ENCODE peak calls at places on chromosomes 4 and X, in nine cellular contexts. One of them, this sample, is unnamed.

GRCh38 chr4:13523105-13523477 is 21.2 kb downstream of the NKX3-2 start:
- DNase-seq in glutamatergic neuron: no peak
- DNase-seq in amniotic stem cell: no peak
- DNase-seq in stimulated activated CD4-positive, alpha-beta T cell treated with anti-CD3 and anti-CD28 coated beads, Interleukin-1b, Interleukin-23, amount 100 ng/mL, for 48 hours: no peak
- DNase-seq in HuH-7.5: peak
- DNase-seq in NCI-H1105: no peak
- DNase-seq in lung microvascular endothelial cell: no peak
- DNase-seq in EL: no peak
- DNase-seq in cerebellum: no peak
- DNase-seq in this sample: no peak

GRCh38 chr4:150579591-150580234 is 2.2 kb upstream of the MAB21L2 start:
- DNase-seq in lung microvascular endothelial cell: peak
- DNase-seq in HuH-7.5: no peak
- DNase-seq in amniotic stem cell: no peak
- DNase-seq in NCI-H1105: no peak
- DNase-seq in EL: no peak
- DNase-seq in stimulated activated CD4-positive, alpha-beta T cell treated with anti-CD3 and anti-CD28 coated beads, Interleukin-1b, Interleukin-23, amount 100 ng/mL, for 48 hours: no peak
- DNase-seq in glutamatergic neuron: peak
- DNase-seq in cerebellum: no peak
- DNase-seq in this sample: no peak

GRCh38 chrX:65697173-65697572 is 29.7 kb downstream of the MSN start:
- DNase-seq in EL: peak
- DNase-seq in cerebellum: no peak
- DNase-seq in amniotic stem cell: peak
- DNase-seq in lung microvascular endothelial cell: peak
- DNase-seq in NCI-H1105: no peak
- DNase-seq in stimulated activated CD4-positive, alpha-beta T cell treated with anti-CD3 and anti-CD28 coated beads, Interleukin-1b, Interleukin-23, amount 100 ng/mL, for 48 hours: no peak
- DNase-seq in glutamatergic neuron: no peak
- DNase-seq in HuH-7.5: no peak
- DNase-seq in this sample: no peak

GRCh38 chr4:100489316-100489715 is 28.5 kb downstream of the EMCN start:
- DNase-seq in lung microvascular endothelial cell: no peak
- DNase-seq in glutamatergic neuron: no peak
- DNase-seq in NCI-H1105: no peak
- DNase-seq in cerebellum: no peak
- DNase-seq in HuH-7.5: no peak
- DNase-seq in stimulated activated CD4-positive, alpha-beta T cell treated with anti-CD3 and anti-CD28 coated beads, Interleukin-1b, Interleukin-23, amount 100 ng/mL, for 48 hours: no peak
- DNase-seq in EL: peak
- DNase-seq in amniotic stem cell: no peak
- DNase-seq in this sample: no peak

GRCh38 chr4:148444296-148445070 is 2.3 kb upstream of the NR3C2 start:
- DNase-seq in stimulated activated CD4-positive, alpha-beta T cell treated with anti-CD3 and anti-CD28 coated beads, Interleukin-1b, Interleukin-23, amount 100 ng/mL, for 48 hours: peak
- DNase-seq in HuH-7.5: peak
- DNase-seq in cerebellum: peak
- DNase-seq in lung microvascular endothelial cell: peak
- DNase-seq in NCI-H1105: no peak
- DNase-seq in EL: peak
- DNase-seq in amniotic stem cell: no peak
- DNase-seq in glutamatergic neuron: peak
- DNase-seq in this sample: no peak

GRCh38 chrX:119647552-119648420 is 41.6 kb upstream of the NKRF start:
- DNase-seq in stimulated activated CD4-positive, alpha-beta T cell treated with anti-CD3 and anti-CD28 coated beads, Interleukin-1b, Interleukin-23, amount 100 ng/mL, for 48 hours: peak
- DNase-seq in EL: no peak
- DNase-seq in NCI-H1105: no peak
- DNase-seq in cerebellum: no peak
- DNase-seq in HuH-7.5: no peak
- DNase-seq in glutamatergic neuron: no peak
- DNase-seq in lung microvascular endothelial cell: no peak
- DNase-seq in amniotic stem cell: no peak
- DNase-seq in this sample: no peak

GRCh38 chr4:23728393-23728792 is 161.5 kb downstream of the PPARGC1A start:
- DNase-seq in lung microvascular endothelial cell: peak
- DNase-seq in EL: peak
- DNase-seq in glutamatergic neuron: no peak
- DNase-seq in HuH-7.5: no peak
- DNase-seq in stimulated activated CD4-positive, alpha-beta T cell treated with anti-CD3 and anti-CD28 coated beads, Interleukin-1b, Interleukin-23, amount 100 ng/mL, for 48 hours: no peak
- DNase-seq in NCI-H1105: no peak
- DNase-seq in cerebellum: no peak
- DNase-seq in amniotic stem cell: no peak
- DNase-seq in this sample: no peak

GRCh38 chr4:8860096-8860891 is 11.3 kb downstream of the HMX1 start:
- DNase-seq in cerebellum: no peak
- DNase-seq in stimulated activated CD4-positive, alpha-beta T cell treated with anti-CD3 and anti-CD28 coated beads, Interleukin-1b, Interleukin-23, amount 100 ng/mL, for 48 hours: no peak
- DNase-seq in HuH-7.5: no peak
- DNase-seq in NCI-H1105: no peak
- DNase-seq in lung microvascular endothelial cell: no peak
- DNase-seq in EL: no peak
- DNase-seq in glutamatergic neuron: no peak
- DNase-seq in amniotic stem cell: no peak
- DNase-seq in this sample: no peak

GRCh38 chrX:69163936-69164741 is 1.1 kb downstream of the PJA1 start:
- DNase-seq in stimulated activated CD4-positive, alpha-beta T cell treated with anti-CD3 and anti-CD28 coated beads, Interleukin-1b, Interleukin-23, amount 100 ng/mL, for 48 hours: peak
- DNase-seq in HuH-7.5: no peak
- DNase-seq in lung microvascular endothelial cell: peak
- DNase-seq in glutamatergic neuron: peak
- DNase-seq in EL: peak
- DNase-seq in amniotic stem cell: no peak
- DNase-seq in cerebellum: peak
- DNase-seq in NCI-H1105: no peak
- DNase-seq in this sample: peak

GRCh38 chrX:152663086-152663485 is 25.4 kb downstream of the GABRQ start:
- DNase-seq in cerebellum: no peak
- DNase-seq in amniotic stem cell: no peak
- DNase-seq in EL: no peak
- DNase-seq in glutamatergic neuron: no peak
- DNase-seq in lung microvascular endothelial cell: no peak
- DNase-seq in stimulated activated CD4-positive, alpha-beta T cell treated with anti-CD3 and anti-CD28 coated beads, Interleukin-1b, Interleukin-23, amount 100 ng/mL, for 48 hours: no peak
- DNase-seq in NCI-H1105: no peak
- DNase-seq in HuH-7.5: no peak
- DNase-seq in this sample: no peak

GRCh38 chr4:158411180-158411721 is 110.4 kb upstream of the RXFP1 start:
- DNase-seq in NCI-H1105: no peak
- DNase-seq in EL: no peak
- DNase-seq in lung microvascular endothelial cell: no peak
- DNase-seq in glutamatergic neuron: no peak
- DNase-seq in cerebellum: peak
- DNase-seq in amniotic stem cell: no peak
- DNase-seq in stimulated activated CD4-positive, alpha-beta T cell treated with anti-CD3 and anti-CD28 coated beads, Interleukin-1b, Interleukin-23, amount 100 ng/mL, for 48 hours: no peak
- DNase-seq in HuH-7.5: no peak
- DNase-seq in this sample: no peak

GRCh38 chr4:41155194-41155830 is 59.0 kb downstream of the APBB2 start:
- DNase-seq in lung microvascular endothelial cell: peak
- DNase-seq in EL: peak
- DNase-seq in cerebellum: no peak
- DNase-seq in HuH-7.5: no peak
- DNase-seq in NCI-H1105: no peak
- DNase-seq in amniotic stem cell: peak
- DNase-seq in glutamatergic neuron: no peak
- DNase-seq in stimulated activated CD4-positive, alpha-beta T cell treated with anti-CD3 and anti-CD28 coated beads, Interleukin-1b, Interleukin-23, amount 100 ng/mL, for 48 hours: no peak
- DNase-seq in this sample: no peak

GRCh38 chr4:74793757-74794340 is 474 bp downstream of the BTC start:
- DNase-seq in cerebellum: no peak
- DNase-seq in lung microvascular endothelial cell: peak
- DNase-seq in amniotic stem cell: no peak
- DNase-seq in stimulated activated CD4-positive, alpha-beta T cell treated with anti-CD3 and anti-CD28 coated beads, Interleukin-1b, Interleukin-23, amount 100 ng/mL, for 48 hours: peak
- DNase-seq in HuH-7.5: peak
- DNase-seq in glutamatergic neuron: peak
- DNase-seq in NCI-H1105: peak
- DNase-seq in EL: peak
- DNase-seq in this sample: no peak

GRCh38 chrX:2425281-2426071 is 75.3 kb downstream of the DHRSX start:
- DNase-seq in amniotic stem cell: no peak
- DNase-seq in EL: no peak
- DNase-seq in glutamatergic neuron: no peak
- DNase-seq in cerebellum: no peak
- DNase-seq in lung microvascular endothelial cell: no peak
- DNase-seq in stimulated activated CD4-positive, alpha-beta T cell treated with anti-CD3 and anti-CD28 coated beads, Interleukin-1b, Interleukin-23, amount 100 ng/mL, for 48 hours: no peak
- DNase-seq in HuH-7.5: no peak
- DNase-seq in NCI-H1105: no peak
- DNase-seq in this sample: no peak

GRCh38 chr4:123593655-123594054 is 197.1 kb downstream of the SPRY1 start:
- DNase-seq in glutamatergic neuron: no peak
- DNase-seq in EL: no peak
- DNase-seq in stimulated activated CD4-positive, alpha-beta T cell treated with anti-CD3 and anti-CD28 coated beads, Interleukin-1b, Interleukin-23, amount 100 ng/mL, for 48 hours: no peak
- DNase-seq in lung microvascular endothelial cell: peak
- DNase-seq in amniotic stem cell: no peak
- DNase-seq in cerebellum: no peak
- DNase-seq in HuH-7.5: no peak
- DNase-seq in NCI-H1105: no peak
- DNase-seq in this sample: no peak

GRCh38 chrX:154596290-154596929 is 11.5 kb downstream of the CTAG1A start:
- DNase-seq in stimulated activated CD4-positive, alpha-beta T cell treated with anti-CD3 and anti-CD28 coated beads, Interleukin-1b, Interleukin-23, amount 100 ng/mL, for 48 hours: no peak
- DNase-seq in EL: peak
- DNase-seq in cerebellum: no peak
- DNase-seq in amniotic stem cell: no peak
- DNase-seq in glutamatergic neuron: no peak
- DNase-seq in lung microvascular endothelial cell: no peak
- DNase-seq in NCI-H1105: no peak
- DNase-seq in HuH-7.5: no peak
- DNase-seq in this sample: no peak

GRCh38 chr4:112857461-112857860 is 192.0 kb upstream of the ANK2 start:
- DNase-seq in amniotic stem cell: peak
- DNase-seq in HuH-7.5: no peak
- DNase-seq in glutamatergic neuron: no peak
- DNase-seq in EL: peak
- DNase-seq in stimulated activated CD4-positive, alpha-beta T cell treated with anti-CD3 and anti-CD28 coated beads, Interleukin-1b, Interleukin-23, amount 100 ng/mL, for 48 hours: no peak
- DNase-seq in cerebellum: no peak
- DNase-seq in NCI-H1105: no peak
- DNase-seq in lung microvascular endothelial cell: peak
- DNase-seq in this sample: no peak

GRCh38 chr4:81754169-81754568 is 282.5 kb upstream of the RASGEF1B start:
- DNase-seq in glutamatergic neuron: no peak
- DNase-seq in NCI-H1105: no peak
- DNase-seq in lung microvascular endothelial cell: no peak
- DNase-seq in cerebellum: peak
- DNase-seq in HuH-7.5: no peak
- DNase-seq in amniotic stem cell: no peak
- DNase-seq in EL: no peak
- DNase-seq in stimulated activated CD4-positive, alpha-beta T cell treated with anti-CD3 and anti-CD28 coated beads, Interleukin-1b, Interleukin-23, amount 100 ng/mL, for 48 hours: no peak
- DNase-seq in this sample: no peak

This sample was measured in NCI-H2227 treated with DMSO at 0.1 percent for 48 hours.